ENCODE peak calls at places on chromosomes 6 and 20, in five cellular contexts. One of them, this sample, is unnamed.

GRCh38 chr6:127952831-127953230 is 52.0 kb upstream of the THEMIS start:
- DNase-seq in H1: no peak
- DNase-seq in H9: no peak
- DNase-seq in trophoblast cell: no peak
- DNase-seq in mesenchymal stem cell: no peak
- DNase-seq in this sample: no peak

GRCh38 chr6:26311385-26312095 is 53.5 kb upstream of the BTN3A2 start:
- DNase-seq in H1: no peak
- DNase-seq in H9: peak; percentile 66
- DNase-seq in trophoblast cell: peak; percentile 50
- DNase-seq in mesenchymal stem cell: peak; percentile 73
- DNase-seq in this sample: no peak

GRCh38 chr6:83862776-83863471 is 3.4 kb downstream of the CYB5R4 start:
- DNase-seq in H1: no peak
- DNase-seq in H9: no peak
- DNase-seq in trophoblast cell: no peak
- DNase-seq in mesenchymal stem cell: peak; percentile 67
- DNase-seq in this sample: no peak

GRCh38 chr6:160960839-160961238 is 30.7 kb upstream of the MAP3K4 start:
- DNase-seq in H1: no peak
- DNase-seq in H9: no peak
- DNase-seq in trophoblast cell: no peak
- DNase-seq in mesenchymal stem cell: no peak
- DNase-seq in this sample: no peak

GRCh38 chr6:10081075-10081474 is 333.8 kb downstream of the TFAP2A start:
- DNase-seq in H1: no peak
- DNase-seq in H9: no peak
- DNase-seq in trophoblast cell: no peak
- DNase-seq in mesenchymal stem cell: no peak
- DNase-seq in this sample: no peak

GRCh38 chr6:117441824-117442264 is 16.1 kb upstream of the ROS1 start:
- DNase-seq in H1: no peak
- DNase-seq in H9: no peak
- DNase-seq in trophoblast cell: no peak
- DNase-seq in mesenchymal stem cell: peak; percentile 25
- DNase-seq in this sample: no peak

GRCh38 chr20:24956001-24956761 is 7.1 kb downstream of the CST7 start:
- DNase-seq in H1: no peak
- DNase-seq in H9: peak; percentile 17
- DNase-seq in trophoblast cell: no peak
- DNase-seq in mesenchymal stem cell: no peak
- DNase-seq in this sample: no peak

GRCh38 chr6:137013031-137013430 is 31.7 kb downstream of the IL20RA start:
- DNase-seq in H1: no peak
- DNase-seq in H9: no peak
- DNase-seq in trophoblast cell: no peak
- DNase-seq in mesenchymal stem cell: no peak
- DNase-seq in this sample: no peak

GRCh38 chr20:6769953-6770831 is 2.7 kb downstream of the BMP2 start:
- DNase-seq in H1: no peak
- DNase-seq in H9: peak; percentile 65
- DNase-seq in trophoblast cell: no peak
- DNase-seq in mesenchymal stem cell: peak; percentile 67
- DNase-seq in this sample: peak; percentile 42

GRCh38 chr20:59334616-59335300 is 34.3 kb downstream of the EDN3 start:
- DNase-seq in H1: no peak
- DNase-seq in H9: no peak
- DNase-seq in trophoblast cell: no peak
- DNase-seq in mesenchymal stem cell: no peak
- DNase-seq in this sample: no peak

GRCh38 chr20:59333260-59333845 is 32.9 kb downstream of the EDN3 start:
- DNase-seq in H1: no peak
- DNase-seq in H9: no peak
- DNase-seq in trophoblast cell: no peak
- DNase-seq in mesenchymal stem cell: no peak
- DNase-seq in this sample: no peak

GRCh38 chr20:59333928-59334327 is 33.5 kb downstream of the EDN3 start:
- DNase-seq in H1: no peak
- DNase-seq in H9: no peak
- DNase-seq in trophoblast cell: no peak
- DNase-seq in mesenchymal stem cell: no peak
- DNase-seq in this sample: no peak

GRCh38 chr20:59335401-59335800 is 35.0 kb downstream of the EDN3 start:
- DNase-seq in H1: no peak
- DNase-seq in H9: no peak
- DNase-seq in trophoblast cell: no peak
- DNase-seq in mesenchymal stem cell: no peak
- DNase-seq in this sample: no peak

DNA sequence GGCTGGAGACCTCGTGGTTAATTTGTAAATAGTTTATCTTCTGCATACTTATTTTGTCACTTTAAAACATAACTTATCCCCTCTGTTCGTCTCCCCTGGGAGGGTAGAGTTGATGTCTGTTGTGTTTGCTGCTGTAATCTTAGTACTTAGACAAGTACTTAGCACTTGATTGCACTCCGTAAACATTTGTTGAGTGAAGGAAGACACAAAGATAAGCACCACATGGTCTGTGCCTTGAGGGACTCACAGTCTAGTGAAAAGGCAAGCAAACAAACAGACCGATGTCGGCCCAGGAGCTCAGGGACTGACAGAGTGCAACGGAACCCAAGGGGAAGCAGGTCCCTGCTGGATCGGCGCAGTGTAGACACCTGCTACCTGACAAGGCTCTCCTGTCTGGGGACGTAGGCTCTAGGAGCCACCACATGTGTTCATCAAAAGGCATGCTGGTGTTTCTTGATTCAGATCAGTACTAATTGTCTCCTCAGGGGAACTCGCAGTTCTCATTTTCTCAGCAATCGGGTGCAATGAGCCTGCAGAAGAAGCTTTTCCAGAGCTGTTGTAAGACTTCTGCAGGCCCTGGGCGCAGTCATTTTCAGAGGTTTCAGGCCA is 31.4 kb downstream of the EDN3 start:
- DNase-seq in H1: no peak
- DNase-seq in H9: no peak
- DNase-seq in trophoblast cell: no peak
- DNase-seq in mesenchymal stem cell: no peak
- DNase-seq in this sample: no peak
- H2BK12ac ChIP-seq in H1: no peak overlapping the region
- H2BK12ac ChIP-seq in H9: no peak overlapping the region
- H2BK12ac ChIP-seq in trophoblast cell: no peak overlapping the region
- H2BK12ac ChIP-seq in mesenchymal stem cell: no peak overlapping the region
- H2BK12ac ChIP-seq in this sample: no peak overlapping the region

GRCh38 chr6:36463686-36464085 is 20.9 kb downstream of the KCTD20 start:
- DNase-seq in H1: no peak
- DNase-seq in H9: no peak
- DNase-seq in trophoblast cell: no peak
- DNase-seq in mesenchymal stem cell: no peak
- DNase-seq in this sample: no peak
- H3K14ac ChIP-seq in H1: no peak overlapping the region
- H3K14ac ChIP-seq in H9: no peak overlapping the region
- H3K14ac ChIP-seq in trophoblast cell: no peak overlapping the region
- H3K14ac ChIP-seq in mesenchymal stem cell: no peak overlapping the region
- H3K14ac ChIP-seq in this sample: no peak overlapping the region

GRCh38 chr20:61185181-61185580 is 66.9 kb upstream of the CDH4 start:
- DNase-seq in H1: no peak
- DNase-seq in H9: no peak
- DNase-seq in trophoblast cell: peak; percentile 46
- DNase-seq in mesenchymal stem cell: no peak
- DNase-seq in this sample: no peak
- H2BK12ac ChIP-seq in H1: no peak overlapping the region
- H2BK12ac ChIP-seq in H9: no peak overlapping the region
- H2BK12ac ChIP-seq in trophoblast cell: peak overlapping the region; percentile 45
- H2BK12ac ChIP-seq in mesenchymal stem cell: peak overlapping the region; percentile 75
- H2BK12ac ChIP-seq in this sample: no peak overlapping the region

DNA sequence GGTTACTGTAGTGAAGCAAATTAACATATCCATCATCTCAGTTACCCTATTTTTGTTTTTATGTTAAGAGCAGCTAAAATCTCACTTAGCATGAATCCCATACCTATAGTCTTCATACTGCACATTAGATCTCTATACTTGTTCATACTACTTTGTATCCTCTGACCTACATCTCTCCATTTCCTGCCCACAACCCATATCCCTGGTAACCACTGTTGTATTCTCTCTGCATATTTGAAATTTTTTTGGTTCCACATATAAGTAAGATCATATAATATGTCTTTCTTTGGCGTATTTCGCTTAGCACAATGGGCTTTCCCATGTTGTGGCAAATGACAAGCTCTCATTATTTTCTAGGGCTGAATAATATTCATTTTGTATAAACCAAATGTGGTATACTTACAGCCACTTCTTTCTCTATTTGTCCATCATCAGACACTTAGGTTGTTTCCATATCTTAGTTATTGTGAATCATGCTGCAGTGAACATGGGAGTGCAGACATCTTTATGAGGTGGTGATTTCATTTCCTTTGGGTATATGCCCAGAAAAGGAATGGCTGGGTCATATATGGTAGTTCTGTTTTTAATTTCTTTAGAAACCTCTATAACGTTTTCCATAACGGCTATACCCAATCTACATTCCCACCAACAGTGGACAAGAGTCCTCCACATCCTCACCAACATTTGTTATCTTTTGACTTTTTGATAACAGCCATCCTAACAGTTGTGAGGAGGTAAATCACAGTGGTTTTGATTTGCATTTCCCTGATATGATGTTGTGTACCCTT is 39.8 kb downstream of the BACH2 start:
- DNase-seq in H1: no peak
- DNase-seq in H9: no peak
- DNase-seq in trophoblast cell: no peak
- DNase-seq in mesenchymal stem cell: peak; percentile 22
- DNase-seq in this sample: no peak
- H3K14ac ChIP-seq in H1: no peak overlapping the region
- H3K14ac ChIP-seq in H9: no peak overlapping the region
- H3K14ac ChIP-seq in trophoblast cell: no peak overlapping the region
- H3K14ac ChIP-seq in mesenchymal stem cell: no peak overlapping the region
- H3K14ac ChIP-seq in this sample: no peak overlapping the region

GRCh38 chr6:11908706-11909105 is 103.4 kb upstream of the HIVEP1 start:
- DNase-seq in H1: no peak
- DNase-seq in H9: no peak
- DNase-seq in trophoblast cell: peak; percentile 53
- DNase-seq in mesenchymal stem cell: no peak
- DNase-seq in this sample: no peak
- H2BK12ac ChIP-seq in H1: no peak overlapping the region
- H2BK12ac ChIP-seq in H9: no peak overlapping the region
- H2BK12ac ChIP-seq in trophoblast cell: no peak overlapping the region
- H2BK12ac ChIP-seq in mesenchymal stem cell: no peak overlapping the region
- H2BK12ac ChIP-seq in this sample: no peak overlapping the region

DNA sequence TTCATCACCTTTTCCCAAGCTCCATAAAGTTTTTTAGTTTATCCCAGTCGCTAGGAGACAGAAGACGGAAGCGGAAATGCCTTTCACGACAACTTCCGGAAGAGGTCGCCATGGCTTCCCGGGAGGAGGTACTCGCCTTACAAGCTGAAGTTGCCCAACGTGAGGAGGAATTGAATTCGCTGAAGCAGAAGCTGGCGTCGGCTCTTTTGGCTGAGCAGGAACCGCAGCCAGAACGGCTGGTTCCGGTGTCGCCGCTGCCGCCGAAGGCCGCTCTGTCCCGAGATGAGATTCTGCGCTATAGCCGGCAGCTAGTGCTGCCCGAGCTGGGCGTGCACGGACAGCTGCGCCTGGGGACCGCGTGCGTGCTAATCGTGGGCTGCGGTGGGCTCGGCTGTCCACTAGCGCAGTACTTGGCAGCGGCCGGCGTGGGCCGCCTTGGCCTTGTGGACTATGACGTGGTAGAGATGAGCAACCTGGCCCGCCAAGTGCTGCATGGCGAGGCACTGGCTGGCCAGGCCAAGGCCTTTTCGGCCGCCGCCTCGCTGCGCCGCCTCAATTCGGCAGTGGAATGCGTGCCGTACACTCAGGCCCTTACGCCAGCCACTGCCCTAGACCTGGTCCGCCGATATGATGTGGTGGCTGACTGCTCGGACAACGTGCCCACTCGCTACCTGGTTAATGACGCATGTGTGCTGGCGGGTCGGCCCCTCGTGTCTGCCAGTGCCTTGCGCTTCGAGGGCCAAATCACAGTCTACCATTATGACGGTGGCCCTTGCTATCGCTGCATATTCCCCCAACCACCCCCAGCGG is at the start of gene MOCS3:
- DNase-seq in H1: peak; percentile 38
- DNase-seq in H9: peak; percentile 81
- DNase-seq in trophoblast cell: peak; percentile 87
- DNase-seq in mesenchymal stem cell: peak; percentile 97
- DNase-seq in this sample: no peak
- H3K14ac ChIP-seq in H1: no peak within 1 kb of the TSS
- H3K14ac ChIP-seq in H9: peak within 1 kb of the TSS; percentile 76
- H3K14ac ChIP-seq in trophoblast cell: peak within 1 kb of the TSS; percentile 22
- H3K14ac ChIP-seq in mesenchymal stem cell: no peak within 1 kb of the TSS
- H3K14ac ChIP-seq in this sample: peak within 1 kb of the TSS; percentile 82